ENCODE peak calls at places on chromosome 17, in five cellular contexts. One of them, this sample, is unnamed.

GRCh38 chr17:57880086-57880456 is 30.2 kb upstream of the MRPS23 start:
- DNase-seq in activated CD8-positive, alpha-beta T cell treated with anti-CD3 and anti-CD28 coated beads, Interleukin-2, amount 10 ng/mL, durations not matched to agents 7 days and 5 days: no peak
- DNase-seq in stimulated activated CD4-positive, alpha-beta T cell treated with anti-CD3 and anti-CD28 coated beads, Interleukin-1b, Interleukin-23, amount 100 ng/mL, for 24 hours: no peak
- DNase-seq in activated naive CD8-positive, alpha-beta T cell treated with anti-CD3 and anti-CD28 coated beads for 36 hours: peak; percentile 26
- DNase-seq in fibroblast of pulmonary artery: no peak
- DNase-seq in this sample: no peak

GRCh38 chr17:69500911-69501429 is 86.5 kb downstream of the MAP2K6 start:
- DNase-seq in activated CD8-positive, alpha-beta T cell treated with anti-CD3 and anti-CD28 coated beads, Interleukin-2, amount 10 ng/mL, durations not matched to agents 7 days and 5 days: no peak
- DNase-seq in stimulated activated CD4-positive, alpha-beta T cell treated with anti-CD3 and anti-CD28 coated beads, Interleukin-1b, Interleukin-23, amount 100 ng/mL, for 24 hours: no peak
- DNase-seq in activated naive CD8-positive, alpha-beta T cell treated with anti-CD3 and anti-CD28 coated beads for 36 hours: no peak
- DNase-seq in fibroblast of pulmonary artery: no peak
- DNase-seq in this sample: no peak

GRCh38 chr17:71846561-71846960 is 274.3 kb upstream of the SOX9 start:
- DNase-seq in activated CD8-positive, alpha-beta T cell treated with anti-CD3 and anti-CD28 coated beads, Interleukin-2, amount 10 ng/mL, durations not matched to agents 7 days and 5 days: no peak
- DNase-seq in stimulated activated CD4-positive, alpha-beta T cell treated with anti-CD3 and anti-CD28 coated beads, Interleukin-1b, Interleukin-23, amount 100 ng/mL, for 24 hours: no peak
- DNase-seq in activated naive CD8-positive, alpha-beta T cell treated with anti-CD3 and anti-CD28 coated beads for 36 hours: no peak
- DNase-seq in fibroblast of pulmonary artery: no peak
- DNase-seq in this sample: no peak

GRCh38 chr17:60301644-60302043 is 90.3 kb downstream of the USP32 start:
- DNase-seq in activated CD8-positive, alpha-beta T cell treated with anti-CD3 and anti-CD28 coated beads, Interleukin-2, amount 10 ng/mL, durations not matched to agents 7 days and 5 days: no peak
- DNase-seq in stimulated activated CD4-positive, alpha-beta T cell treated with anti-CD3 and anti-CD28 coated beads, Interleukin-1b, Interleukin-23, amount 100 ng/mL, for 24 hours: no peak
- DNase-seq in activated naive CD8-positive, alpha-beta T cell treated with anti-CD3 and anti-CD28 coated beads for 36 hours: no peak
- DNase-seq in fibroblast of pulmonary artery: no peak
- DNase-seq in this sample: no peak

GRCh38 chr17:38454528-38454927 is 26.3 kb downstream of the ARHGAP23 start:
- DNase-seq in activated CD8-positive, alpha-beta T cell treated with anti-CD3 and anti-CD28 coated beads, Interleukin-2, amount 10 ng/mL, durations not matched to agents 7 days and 5 days: no peak
- DNase-seq in stimulated activated CD4-positive, alpha-beta T cell treated with anti-CD3 and anti-CD28 coated beads, Interleukin-1b, Interleukin-23, amount 100 ng/mL, for 24 hours: no peak
- DNase-seq in activated naive CD8-positive, alpha-beta T cell treated with anti-CD3 and anti-CD28 coated beads for 36 hours: no peak
- DNase-seq in fibroblast of pulmonary artery: peak; percentile 73
- DNase-seq in this sample: no peak

GRCh38 chr17:7502987-7503386 is 18.8 kb downstream of the POLR2A start:
- DNase-seq in activated CD8-positive, alpha-beta T cell treated with anti-CD3 and anti-CD28 coated beads, Interleukin-2, amount 10 ng/mL, durations not matched to agents 7 days and 5 days: no peak
- DNase-seq in stimulated activated CD4-positive, alpha-beta T cell treated with anti-CD3 and anti-CD28 coated beads, Interleukin-1b, Interleukin-23, amount 100 ng/mL, for 24 hours: no peak
- DNase-seq in activated naive CD8-positive, alpha-beta T cell treated with anti-CD3 and anti-CD28 coated beads for 36 hours: no peak
- DNase-seq in fibroblast of pulmonary artery: no peak
- DNase-seq in this sample: peak; percentile 54

GRCh38 chr17:64947146-64947545 is 27.9 kb upstream of the LRRC37A3 start:
- DNase-seq in activated CD8-positive, alpha-beta T cell treated with anti-CD3 and anti-CD28 coated beads, Interleukin-2, amount 10 ng/mL, durations not matched to agents 7 days and 5 days: no peak
- DNase-seq in stimulated activated CD4-positive, alpha-beta T cell treated with anti-CD3 and anti-CD28 coated beads, Interleukin-1b, Interleukin-23, amount 100 ng/mL, for 24 hours: no peak
- DNase-seq in activated naive CD8-positive, alpha-beta T cell treated with anti-CD3 and anti-CD28 coated beads for 36 hours: no peak
- DNase-seq in fibroblast of pulmonary artery: no peak
- DNase-seq in this sample: no peak

GRCh38 chr17:79784353-79785016 is 6.5 kb downstream of the CBX2 start:
- DNase-seq in activated CD8-positive, alpha-beta T cell treated with anti-CD3 and anti-CD28 coated beads, Interleukin-2, amount 10 ng/mL, durations not matched to agents 7 days and 5 days: no peak
- DNase-seq in stimulated activated CD4-positive, alpha-beta T cell treated with anti-CD3 and anti-CD28 coated beads, Interleukin-1b, Interleukin-23, amount 100 ng/mL, for 24 hours: no peak
- DNase-seq in activated naive CD8-positive, alpha-beta T cell treated with anti-CD3 and anti-CD28 coated beads for 36 hours: no peak
- DNase-seq in fibroblast of pulmonary artery: no peak
- DNase-seq in this sample: no peak

GRCh38 chr17:2186937-2187336 is 116.6 kb downstream of the SMG6 start:
- DNase-seq in activated CD8-positive, alpha-beta T cell treated with anti-CD3 and anti-CD28 coated beads, Interleukin-2, amount 10 ng/mL, durations not matched to agents 7 days and 5 days: no peak
- DNase-seq in stimulated activated CD4-positive, alpha-beta T cell treated with anti-CD3 and anti-CD28 coated beads, Interleukin-1b, Interleukin-23, amount 100 ng/mL, for 24 hours: no peak
- DNase-seq in activated naive CD8-positive, alpha-beta T cell treated with anti-CD3 and anti-CD28 coated beads for 36 hours: no peak
- DNase-seq in fibroblast of pulmonary artery: no peak
- DNase-seq in this sample: no peak

GRCh38 chr17:208429-208828 is 27.0 kb upstream of the DOC2B start:
- DNase-seq in activated CD8-positive, alpha-beta T cell treated with anti-CD3 and anti-CD28 coated beads, Interleukin-2, amount 10 ng/mL, durations not matched to agents 7 days and 5 days: no peak
- DNase-seq in stimulated activated CD4-positive, alpha-beta T cell treated with anti-CD3 and anti-CD28 coated beads, Interleukin-1b, Interleukin-23, amount 100 ng/mL, for 24 hours: no peak
- DNase-seq in activated naive CD8-positive, alpha-beta T cell treated with anti-CD3 and anti-CD28 coated beads for 36 hours: no peak
- DNase-seq in fibroblast of pulmonary artery: no peak
- DNase-seq in this sample: no peak

GRCh38 chr17:7183433-7184090 is 4.4 kb upstream of the ASGR1 start:
- DNase-seq in activated CD8-positive, alpha-beta T cell treated with anti-CD3 and anti-CD28 coated beads, Interleukin-2, amount 10 ng/mL, durations not matched to agents 7 days and 5 days: no peak
- DNase-seq in stimulated activated CD4-positive, alpha-beta T cell treated with anti-CD3 and anti-CD28 coated beads, Interleukin-1b, Interleukin-23, amount 100 ng/mL, for 24 hours: no peak
- DNase-seq in activated naive CD8-positive, alpha-beta T cell treated with anti-CD3 and anti-CD28 coated beads for 36 hours: no peak
- DNase-seq in fibroblast of pulmonary artery: no peak
- DNase-seq in this sample: no peak

GRCh38 chr17:78967782-78968362 is 11.9 kb downstream of the LGALS3BP start:
- DNase-seq in activated CD8-positive, alpha-beta T cell treated with anti-CD3 and anti-CD28 coated beads, Interleukin-2, amount 10 ng/mL, durations not matched to agents 7 days and 5 days: no peak
- DNase-seq in stimulated activated CD4-positive, alpha-beta T cell treated with anti-CD3 and anti-CD28 coated beads, Interleukin-1b, Interleukin-23, amount 100 ng/mL, for 24 hours: no peak
- DNase-seq in activated naive CD8-positive, alpha-beta T cell treated with anti-CD3 and anti-CD28 coated beads for 36 hours: no peak
- DNase-seq in fibroblast of pulmonary artery: no peak
- DNase-seq in this sample: no peak

GRCh38 chr17:76473541-76473985 is 6.2 kb downstream of the AANAT start:
- DNase-seq in activated CD8-positive, alpha-beta T cell treated with anti-CD3 and anti-CD28 coated beads, Interleukin-2, amount 10 ng/mL, durations not matched to agents 7 days and 5 days: peak; percentile 33
- DNase-seq in stimulated activated CD4-positive, alpha-beta T cell treated with anti-CD3 and anti-CD28 coated beads, Interleukin-1b, Interleukin-23, amount 100 ng/mL, for 24 hours: no peak
- DNase-seq in activated naive CD8-positive, alpha-beta T cell treated with anti-CD3 and anti-CD28 coated beads for 36 hours: no peak
- DNase-seq in fibroblast of pulmonary artery: no peak
- DNase-seq in this sample: peak; percentile 84

This sample was measured in iPS-NIHi11.